ENCODE peak calls at places on chromosomes 4 and X, in six cellular contexts. D is pancreas; A is caudate nucleus; V is stimulated activated CD4-positive, alpha-beta T cell treated with anti-CD3 and anti-CD28 coated beads, Interleukin-1b, Interleukin-23, amount 100 ng/mL, for 24 hours; R is activated T-helper 1 cell treated with anti-CD3 and anti-CD28 coated beads, Interleukin-2, amount 50 U/mL, for 16 hours; Y is cerebellar cortex. L is an unnamed sample.

GRCh38 chr4:29927895-29928294 is 792.3 kb upstream of the PCDH7 start:
- DNase-seq in D (no peak), A (no peak), V (no peak), R (no peak), Y (no peak), L (no peak)

GRCh38 chrX:31499120-31499519 is 427.3 kb upstream of the FTHL17 start:
- DNase-seq in D (no peak), A (no peak), V (no peak), R (no peak), Y (no peak), L (peak; percentile 78)

GRCh38 chrX:72540318-72540717 is 32.3 kb downstream of the HDAC8 start:
- DNase-seq in D (no peak), A (no peak), V (no peak), R (no peak), Y (peak; percentile 70), L (no peak)

GRCh38 chrX:2351321-2351720 is 149.5 kb downstream of the DHRSX start:
- DNase-seq in D (no peak), A (no peak), V (no peak), R (no peak), Y (no peak), L (no peak)

GRCh38 chrX:13747836-13748235 is 13.3 kb downstream of the OFD1 start:
- DNase-seq in D (no peak), A (no peak), V (no peak), R (no peak), Y (peak; percentile 49), L (peak; percentile 6)

GRCh38 chr4:26141101-26141830 is 179.5 kb upstream of the RBPJ start:
- DNase-seq in D (no peak), A (no peak), V (no peak), R (no peak), Y (peak; percentile 34), L (no peak)

GRCh38 chr4:113522433-113522832 is 239.1 kb downstream of the CAMK2D start:
- DNase-seq in D (no peak), A (no peak), V (no peak), R (no peak), Y (no peak), L (no peak)

GRCh38 chr4:135718019-135718418 is 1516.4 kb upstream of the PABPC4L start:
- DNase-seq in D (no peak), A (no peak), V (no peak), R (no peak), Y (no peak), L (no peak)

GRCh38 chrX:131778269-131779218 is 234.7 kb downstream of the OR13H1 start:
- DNase-seq in D (peak; percentile 81), A (no peak), V (no peak), R (peak; percentile 46), Y (no peak), L (no peak)

GRCh38 chr4:156390599-156391296 is 437.1 kb upstream of the CTSO start:
- DNase-seq in D (no peak), A (no peak), V (no peak), R (no peak), Y (no peak), L (no peak)

GRCh38 chr4:119209077-119209476 is 3.4 kb upstream of the USP53 start:
- DNase-seq in D (no peak), A (no peak), V (peak; percentile 45), R (no peak), Y (no peak), L (peak; percentile 92)

GRCh38 chrX:2862404-2862803 is 33.7 kb downstream of the GYG2 start:
- DNase-seq in D (no peak), A (no peak), V (no peak), R (no peak), Y (no peak), L (no peak)

GRCh38 chrX:153933751-153934472 is 925 bp downstream of the NAA10 start:
- DNase-seq in D (no peak), A (no peak), V (no peak), R (no peak), Y (no peak), L (no peak)

L was measured in kidney glomerular epithelial cell.